ENCODE peak calls at places on chromosomes 5 and 9, in five cellular contexts. K, W, Y, C and H are unnamed samples.

GRCh38 chr9:22005700-22006605 is 3.2 kb downstream of the CDKN2B start:
- DNase-seq in K (peak), W (no peak), Y (no peak), C (no peak), H (peak)

GRCh38 chr9:16337322-16338029 is 533.0 kb downstream of the BNC2 start:
- DNase-seq in K (no peak), W (no peak), Y (peak), C (peak), H (peak)

GRCh38 chr9:91193658-91194391 is 167.9 kb downstream of the AUH start:
- DNase-seq in K (peak), W (peak), Y (peak), C (peak), H (peak)

GRCh38 chr9:38423939-38424843 is at the start of gene IGFBPL1:
- DNase-seq in K (peak), W (no peak), Y (peak), C (no peak), H (no peak)

GRCh38 chr5:66863343-66864170 is 267.4 kb downstream of the MAST4 start:
- DNase-seq in K (no peak), W (no peak), Y (no peak), C (no peak), H (no peak)

GRCh38 chr5:151023651-151024050 is 3.3 kb downstream of the GPX3 start:
- DNase-seq in K (no peak), W (no peak), Y (no peak), C (peak), H (no peak)

GRCh38 chr9:536597-537511 is 304.6 kb upstream of the DMRT1 start:
- DNase-seq in K (no peak), W (no peak), Y (no peak), C (no peak), H (no peak)

GRCh38 chr9:69817202-69817601 is 3.4 kb upstream of the CFAP95 start:
- DNase-seq in K (peak), W (no peak), Y (no peak), C (no peak), H (no peak)

GRCh38 chr5:169649486-169649885 is 12.4 kb downstream of the DOCK2 start:
- DNase-seq in K (no peak), W (no peak), Y (no peak), C (no peak), H (no peak)

GRCh38 chr9:101995231-101995630 is 256.8 kb upstream of the GRIN3A start:
- DNase-seq in K (no peak), W (no peak), Y (peak), C (peak), H (no peak)

GRCh38 chr5:149450199-149450598 is 71.1 kb upstream of the IL17B start:
- DNase-seq in K (no peak), W (no peak), Y (no peak), C (no peak), H (peak)

GRCh38 chr9:33858346-33858869 is 41.4 kb downstream of the UBE2R2 start:
- DNase-seq in K (no peak), W (no peak), Y (peak), C (no peak), H (no peak)

GRCh38 chr9:33856247-33856646 is 39.3 kb downstream of the UBE2R2 start:
- DNase-seq in K (no peak), W (no peak), Y (no peak), C (no peak), H (no peak)

GRCh38 chr9:33861917-33862453 is 45.0 kb downstream of the UBE2R2 start:
- DNase-seq in K (no peak), W (no peak), Y (no peak), C (no peak), H (no peak)

DNA sequence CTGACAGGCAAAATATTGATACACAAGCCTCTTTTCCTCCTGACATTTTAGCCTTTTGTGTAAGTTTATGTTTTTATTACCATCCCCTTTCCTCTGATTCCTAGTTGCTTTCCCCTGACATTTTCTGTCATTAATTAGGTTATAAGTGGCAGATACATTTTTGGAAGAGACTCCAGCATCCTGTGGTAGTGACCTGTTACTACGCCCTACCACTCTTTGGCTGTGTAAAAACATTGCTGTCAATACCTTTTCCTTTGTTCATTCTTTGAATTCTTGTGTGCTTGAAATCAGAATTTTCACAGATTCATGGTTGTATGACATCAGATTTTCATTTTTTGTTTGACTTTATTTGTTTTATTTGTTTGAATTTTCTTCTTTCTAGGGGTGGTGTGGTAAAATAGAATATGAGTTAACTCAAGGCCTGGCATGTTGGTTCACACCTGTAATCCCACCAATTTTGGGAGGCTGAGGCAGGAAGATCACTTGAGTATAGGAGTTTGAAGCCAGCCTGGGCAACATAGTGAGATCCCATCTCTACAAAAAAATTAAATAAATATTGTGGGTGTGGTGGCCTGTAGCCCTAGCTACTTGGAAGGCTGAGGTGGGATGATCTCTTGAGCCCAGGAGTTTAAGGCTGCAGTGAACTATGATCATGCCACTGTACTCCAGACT is 43.4 kb downstream of the UBE2R2 start:
- DNase-seq in K (peak), W (no peak), Y (no peak), C (no peak), H (no peak)
- TF ChIP-seq CTCF in K (no peak), W (no peak), Y (no peak), C (no peak), H (peak)

GRCh38 chr5:165881259-165881658 is 2375.8 kb downstream of the MAT2B start:
- DNase-seq in K (peak), W (no peak), Y (no peak), C (peak), H (no peak)
- TF ChIP-seq CTCF in K (no peak), W (no peak), Y (no peak), C (peak), H (no peak)

GRCh38 chr5:436641-436975 is 6.4 kb upstream of the EXOC3 start:
- DNase-seq in K (no peak), W (no peak), Y (no peak), C (no peak), H (no peak)
- TF ChIP-seq CTCF in K (no peak), W (no peak), Y (peak), C (no peak), H (peak)

DNA sequence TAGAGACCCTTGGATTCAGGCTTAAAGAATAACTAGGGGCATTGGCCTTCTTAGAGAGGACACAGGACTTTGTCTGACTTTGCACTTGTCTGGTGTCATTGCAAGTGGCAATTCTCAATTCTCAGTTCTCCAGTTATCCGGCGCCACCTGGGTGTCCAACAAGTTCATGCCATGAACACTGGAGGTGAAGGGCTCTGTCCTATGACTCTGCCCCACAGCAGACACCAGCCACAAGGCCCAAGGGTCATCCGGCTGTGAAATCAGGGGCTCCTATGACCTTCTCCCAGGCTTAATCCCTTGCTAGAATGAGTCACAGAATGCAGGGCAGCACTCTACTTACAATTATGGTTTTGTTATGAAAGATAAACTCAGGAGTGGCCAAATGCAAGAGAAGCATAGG is 391.9 kb downstream of the GADD45G start:
- DNase-seq in K (no peak), W (no peak), Y (peak), C (peak), H (no peak)
- TF ChIP-seq CTCF in K (no peak), W (no peak), Y (peak), C (peak), H (no peak)